ENCODE peak calls at places on chromosome 22, in five cellular contexts. I, K, H, M and L are unnamed samples.

GRCh38 chr22:17119481-17120202 is 1.5 kb downstream of the TMEM121B start:
- DNase-seq in H (no peak), K (no peak), I (no peak), M (no peak), L (no peak)

GRCh38 chr22:36317658-36318271 is 64.8 kb downstream of the APOL1 start:
- DNase-seq in I (no peak), K (no peak), H (no peak), M (no peak), L (no peak)

GRCh38 chr22:32733196-32733595 is 68.3 kb upstream of the TIMP3 start:
- DNase-seq in H (no peak), K (no peak), I (no peak), M (no peak), L (no peak)

GRCh38 chr22:24950272-24950902 is 2.1 kb upstream of the KIAA1671 start:
- DNase-seq in I (peak; percentile 32), M (no peak), K (no peak), H (no peak), L (no peak)

GRCh38 chr22:36613958-36614357 is 85.0 kb upstream of the EIF3D start:
- DNase-seq in I (no peak), M (no peak), H (no peak), K (no peak), L (peak; percentile 67)

GRCh38 chr22:25651332-25651731 is 86.9 kb downstream of the GRK3 start:
- DNase-seq in M (no peak), H (no peak), K (no peak), I (no peak), L (no peak)

GRCh38 chr22:24321999-24322398 is 51.4 kb downstream of the SPECC1L start:
- DNase-seq in I (no peak), M (no peak), K (no peak), H (no peak), L (no peak)

GRCh38 chr22:25666308-25666707 is 75.7 kb upstream of the MYO18B start:
- DNase-seq in M (peak; percentile 74), I (no peak), H (peak; percentile 72), K (peak; percentile 57), L (no peak)

GRCh38 chr22:27405672-27406388 is 395.7 kb downstream of the MN1 start:
- DNase-seq in I (peak; percentile 24), M (peak; percentile 26), H (peak; percentile 74), K (peak; percentile 49), L (peak; percentile 78)

GRCh38 chr22:32376681-32377080 is 19.0 kb downstream of the RFPL3 start:
- DNase-seq in I (no peak), K (no peak), H (no peak), M (no peak), L (no peak)

GRCh38 chr22:25745341-25746011 is 3.5 kb downstream of the MYO18B start:
- DNase-seq in I (no peak), M (no peak), H (no peak), K (no peak), L (peak; percentile 96)

GRCh38 chr22:26893034-26893710 is 235.8 kb downstream of the MIAT start:
- DNase-seq in K (no peak), H (no peak), M (no peak), I (no peak), L (peak; percentile 58)

GRCh38 chr22:37018815-37019308 is 385 bp downstream of the TST start:
- DNase-seq in I (peak; percentile 30), K (peak; percentile 71), H (peak; percentile 84), M (peak; percentile 78), L (peak; percentile 37)

GRCh38 chr22:36660510-36660840 is 43.1 kb downstream of the CACNG2 start:
- DNase-seq in K (no peak), I (no peak), M (no peak), H (no peak), L (no peak)

GRCh38 chr22:37509026-37509886 is 10.0 kb downstream of the CARD10 start:
- DNase-seq in I (no peak), H (no peak), M (no peak), K (no peak), L (peak; percentile 65)

GRCh38 chr22:50262973-50263617 is 1.6 kb upstream of the MAPK12 start:
- DNase-seq in I (no peak), K (no peak), M (no peak), H (no peak), L (no peak)

GRCh38 chr22:35312198-35313059 is 12.7 kb downstream of the TOM1 start:
- DNase-seq in I (no peak), H (peak; percentile 53), K (no peak), M (no peak), L (peak; percentile 61)

GRCh38 chr22:35326854-35327562 is 27.3 kb downstream of the TOM1 start:
- DNase-seq in I (no peak), M (no peak), H (no peak), K (no peak), L (no peak)

GRCh38 chr22:19060356-19061009 is 61.7 kb downstream of the DGCR2 start:
- DNase-seq in H (no peak), M (no peak), I (peak; percentile 41), K (no peak), L (no peak)

GRCh38 chr22:32541481-32541880 is 66.9 kb downstream of the FBXO7 start:
- DNase-seq in I (no peak), M (no peak), K (no peak), H (peak; percentile 59), L (no peak)

DNA sequence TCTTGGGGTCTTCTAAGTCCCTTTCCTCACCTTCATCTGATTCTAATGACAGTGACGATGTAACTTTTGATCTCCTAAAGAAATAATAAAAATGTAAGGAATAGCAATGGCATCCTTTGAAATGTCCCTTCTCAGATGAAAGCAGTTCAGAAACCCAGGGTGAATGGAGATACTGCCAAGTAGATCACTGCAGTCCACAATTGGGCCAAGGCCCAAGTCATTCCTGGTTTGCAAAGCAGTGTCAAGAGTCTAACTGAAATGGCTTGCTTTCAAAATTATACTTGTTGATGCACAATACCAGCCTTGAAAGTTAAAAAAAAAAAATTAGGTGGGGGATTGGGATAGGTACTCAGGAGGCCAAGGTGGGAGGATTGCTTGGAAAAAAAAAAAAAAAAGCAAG is 20.4 kb downstream of the ASCC2 start:
- DNase-seq in I (no peak), M (no peak), K (no peak), H (no peak), L (no peak)
- H3K27me3 ChIP-seq in I (no peaks in the 10 kb centered on the region), M (no peaks in the 10 kb centered on the region), K (no peaks in the 10 kb centered on the region), H (no peaks in the 10 kb centered on the region), L (no peaks in the 10 kb centered on the region)

DNA sequence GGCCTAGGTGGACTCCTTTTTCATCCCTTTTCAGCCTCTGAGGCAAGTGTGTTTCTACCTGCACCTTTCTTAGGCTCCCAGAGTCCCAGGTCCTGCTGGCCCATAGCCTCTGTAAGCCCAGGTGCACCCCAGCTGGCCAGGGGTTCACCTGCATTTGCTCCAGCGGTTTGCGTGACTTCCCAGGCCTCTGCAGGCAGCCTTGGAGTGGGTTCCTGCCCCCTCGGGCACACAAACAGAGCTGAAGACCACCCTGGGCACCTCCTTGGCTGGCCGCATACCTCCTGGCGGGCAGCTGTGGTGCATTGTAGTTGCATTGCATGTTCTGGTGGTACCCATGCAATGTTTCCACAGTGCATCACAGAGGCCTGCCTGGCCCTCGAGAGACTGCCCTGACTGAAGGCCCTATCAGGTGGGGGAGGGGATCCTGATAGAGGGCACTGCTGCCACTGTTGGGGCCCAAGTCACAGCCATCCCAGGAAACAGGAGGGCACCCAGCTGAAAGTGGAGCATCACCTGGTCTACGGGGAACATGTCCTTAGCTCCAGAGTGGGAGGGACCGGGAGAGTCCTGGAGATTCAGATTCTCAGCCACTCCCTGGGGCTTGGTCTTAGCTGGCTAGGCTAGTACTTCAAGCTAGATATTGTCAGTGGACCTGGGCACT is 14.1 kb downstream of the SHISA8 start:
- DNase-seq in K (no peak), I (no peak), M (no peak), H (no peak), L (no peak)
- H3K27me3 ChIP-seq in K (no peaks in the 10 kb centered on the region), I (no peaks in the 10 kb centered on the region), M (no peaks in the 10 kb centered on the region), H (no peaks in the 10 kb centered on the region), L (no peaks in the 10 kb centered on the region)

DNA sequence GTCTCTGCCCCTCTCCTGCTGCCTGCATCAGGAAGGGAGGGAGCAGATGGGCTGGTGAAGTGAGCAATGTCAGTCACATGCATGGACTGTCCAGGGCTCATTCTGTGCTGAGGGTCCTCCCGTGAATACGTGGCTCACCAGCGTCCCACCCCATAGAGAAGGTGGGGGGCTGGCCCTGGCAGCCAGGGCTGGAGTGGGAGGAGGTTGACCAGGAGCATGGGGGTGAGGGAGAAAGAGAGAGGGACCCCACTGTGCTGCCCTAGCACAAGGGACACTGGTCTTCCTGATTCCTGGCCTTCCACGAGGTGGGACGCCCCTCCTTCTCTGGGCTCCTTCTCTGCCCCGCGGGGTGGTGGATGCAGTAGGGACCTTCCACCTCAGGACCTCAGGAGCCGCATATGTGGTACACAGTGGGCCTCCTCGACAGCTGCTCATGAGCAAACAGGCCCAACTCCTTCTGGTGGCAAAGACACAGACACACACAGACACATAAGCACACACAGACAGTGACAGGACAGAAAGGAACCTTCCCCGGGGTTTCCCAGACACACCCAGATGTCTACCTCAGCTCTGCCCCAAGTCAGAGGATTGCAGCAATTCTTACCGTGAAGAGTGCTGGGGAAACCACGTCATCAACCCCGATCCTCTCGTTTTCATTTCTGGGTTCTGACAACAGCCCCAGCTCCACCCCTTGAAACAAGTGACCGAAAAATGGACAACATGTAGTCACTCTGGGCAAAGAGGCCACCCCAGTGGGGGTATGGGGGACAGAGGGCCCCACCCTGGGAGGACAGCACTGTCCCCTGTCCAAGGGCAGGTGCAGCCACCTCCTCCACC is 3.6 kb upstream of the APOBEC3A start:
- DNase-seq in H (peak; percentile 54), M (no peak), I (no peak), K (no peak), L (no peak)
- H3K27me3 ChIP-seq in H (no peaks in the 10 kb centered on the region), M (no peaks in the 10 kb centered on the region), I (no peaks in the 10 kb centered on the region), K (no peaks in the 10 kb centered on the region), L (peaks cover 5% of the 10 kb centered on the region)

DNA sequence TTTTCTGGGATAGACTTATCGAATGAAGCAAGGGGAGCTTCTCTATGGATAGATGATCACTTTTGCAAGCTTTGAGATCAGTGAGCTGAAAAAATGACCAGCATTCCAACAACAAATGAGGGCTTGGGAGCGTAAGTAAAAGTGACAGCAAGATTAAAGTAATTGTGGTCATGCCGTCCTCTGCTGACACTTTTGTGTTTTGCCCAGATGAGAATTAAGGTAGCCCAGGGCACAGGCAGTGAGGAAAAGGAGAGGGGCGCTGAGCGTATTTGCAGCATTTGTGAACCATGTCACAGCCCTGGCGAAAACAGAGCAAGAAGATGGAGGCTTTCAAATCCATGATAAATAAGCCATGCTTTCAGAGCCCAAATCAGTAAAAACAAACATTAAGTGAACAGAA is 24.6 kb upstream of the TMA7B start:
- DNase-seq in K (no peak), H (no peak), I (no peak), M (no peak), L (no peak)
- H3K27me3 ChIP-seq in K (no peaks in the 10 kb centered on the region), H (no peaks in the 10 kb centered on the region), I (no peaks in the 10 kb centered on the region), M (no peaks in the 10 kb centered on the region), L (peaks cover 13% of the 10 kb centered on the region)

DNA sequence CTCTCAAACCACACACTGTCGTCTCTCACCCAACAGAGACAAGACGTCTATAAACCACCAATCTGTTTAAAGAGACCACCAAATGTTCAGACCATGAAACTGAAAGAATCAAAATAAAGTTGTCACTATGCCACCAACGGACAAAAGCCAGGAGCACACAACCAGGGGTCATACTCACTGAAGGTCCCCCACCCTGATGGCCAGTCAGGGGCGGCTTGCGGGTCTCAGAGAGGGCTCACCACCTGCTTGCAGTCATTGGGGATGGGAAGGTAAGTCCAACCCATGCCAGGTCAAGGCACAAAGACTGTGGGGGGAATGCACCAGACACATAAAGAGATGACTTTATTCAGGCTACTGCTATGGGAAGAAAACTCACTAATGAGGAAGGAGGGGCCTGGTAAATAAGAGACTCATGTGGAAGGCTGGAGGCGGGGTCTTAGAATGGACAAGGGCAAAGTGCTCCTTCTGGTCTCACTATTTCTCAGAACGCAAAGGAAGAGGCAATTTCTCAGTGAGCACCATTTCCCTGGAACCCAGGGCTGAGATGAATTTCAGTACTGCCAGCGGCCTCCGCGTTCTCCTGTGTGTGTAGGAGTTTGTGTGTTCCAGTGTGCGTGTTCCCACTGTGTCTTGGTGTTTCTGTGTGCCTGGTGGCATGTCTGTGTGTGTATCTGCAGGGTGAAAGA is 17.3 kb downstream of the SCARF2 start:
- DNase-seq in H (no peak), I (no peak), M (no peak), K (no peak), L (no peak)
- H3K27me3 ChIP-seq in H (no peaks in the 10 kb centered on the region), I (no peaks in the 10 kb centered on the region), M (no peaks in the 10 kb centered on the region), K (no peaks in the 10 kb centered on the region), L (no peaks in the 10 kb centered on the region)